ENCODE peak calls at places on chromosomes 13 and 19, in ten cellular contexts. S is cardiac muscle cell, O is PC-3, I is thoracic aorta, H is upper lobe of right lung, G is tibial nerve, U is pancreas, K is prostate gland, L is heart right ventricle, V is right lobe of liver. X is an unnamed sample.

GRCh38 chr13:36919206-36919832 is 719 bp downstream of the SMAD9 start:
- DNase-seq in K (peak; percentile 55), V (peak; percentile 34), S (peak; percentile 87), I (peak; percentile 5), L (peak; percentile 29), U (peak; percentile 23), O (peak; percentile 8), G (peak; percentile 40), H (peak; percentile 76), X (no peak)

GRCh38 chr13:32021785-32022184 is 9.8 kb upstream of the FRY start:
- DNase-seq in H (no peak), L (no peak), O (no peak), K (no peak), I (no peak), U (no peak), S (no peak), G (no peak), V (no peak), X (no peak)

GRCh38 chr13:106426909-106427308 is 108.6 kb downstream of the EFNB2 start:
- DNase-seq in K (no peak), O (no peak), U (no peak), H (no peak), G (no peak), S (no peak), V (no peak), I (no peak), L (no peak), X (no peak)

GRCh38 chr19:36257512-36257876 is 42.6 kb downstream of the ZNF146 start:
- DNase-seq in H (no peak), U (peak; percentile 45), G (no peak), L (no peak), V (no peak), S (no peak), K (no peak), O (no peak), I (no peak), X (no peak)

GRCh38 chr13:111225184-111225583 is 95.3 kb upstream of the TEX29 start:
- DNase-seq in G (no peak), L (no peak), V (no peak), O (no peak), I (no peak), S (no peak), H (no peak), U (no peak), K (no peak), X (no peak)

GRCh38 chr13:67143544-67144115 is 86.5 kb downstream of the PCDH9 start:
- DNase-seq in V (no peak), O (no peak), G (no peak), K (no peak), U (no peak), L (no peak), S (no peak), H (no peak), I (no peak), X (no peak)

GRCh38 chr13:114071441-114071840 is 61.0 kb downstream of the RASA3 start:
- DNase-seq in V (no peak), K (no peak), H (peak; percentile 49), L (no peak), I (no peak), U (no peak), G (no peak), O (no peak), S (no peak), X (no peak)

GRCh38 chr13:39781381-39781780 is 125.9 kb downstream of the COG6 start:
- DNase-seq in L (no peak), V (no peak), K (no peak), I (no peak), S (no peak), O (no peak), H (no peak), U (no peak), G (no peak), X (no peak)

GRCh38 chr19:47697863-47698609 is 15.2 kb upstream of the EHD2 start:
- DNase-seq in S (peak; percentile 80), H (peak; percentile 84), G (peak; percentile 56), K (peak; percentile 73), O (peak; percentile 83), V (peak; percentile 72), U (peak; percentile 72), L (peak; percentile 73), I (no peak), X (peak; percentile 66)

GRCh38 chr19:21483589-21484170 is 21.7 kb upstream of the ZNF429 start:
- DNase-seq in O (no peak), K (no peak), G (peak; percentile 20), U (peak; percentile 63), L (peak; percentile 16), I (no peak), H (peak; percentile 79), V (no peak), S (peak; percentile 37), X (no peak)

GRCh38 chr19:18906605-18907519 is 10.9 kb upstream of the CERS1 start:
- DNase-seq in O (no peak), G (no peak), L (no peak), U (peak; percentile 18), S (no peak), I (no peak), V (no peak), K (no peak), H (peak; percentile 60), X (no peak)

GRCh38 chr19:38425810-38426466 is at the start of gene RASGRP4:
- DNase-seq in G (no peak), I (no peak), H (peak; percentile 71), U (no peak), K (no peak), L (peak; percentile 16), S (no peak), O (no peak), V (peak; percentile 49), X (no peak)

GRCh38 chr13:80145291-80145690 is 195.6 kb downstream of the SPRY2 start:
- DNase-seq in H (no peak), V (no peak), I (no peak), S (no peak), O (no peak), K (no peak), G (no peak), U (no peak), L (no peak), X (no peak)

GRCh38 chr19:50324331-50324730 is 4.8 kb downstream of the KCNC3 start:
- DNase-seq in H (peak; percentile 51), I (no peak), K (no peak), U (no peak), V (no peak), L (no peak), G (no peak), O (no peak), S (no peak), X (no peak)

GRCh38 chr19:37551123-37551993 is 43.2 kb downstream of the ZNF571 start:
- DNase-seq in O (no peak), I (no peak), U (no peak), G (no peak), L (peak; percentile 47), H (no peak), V (peak; percentile 23), S (no peak), K (no peak), X (peak; percentile 61)

DNA sequence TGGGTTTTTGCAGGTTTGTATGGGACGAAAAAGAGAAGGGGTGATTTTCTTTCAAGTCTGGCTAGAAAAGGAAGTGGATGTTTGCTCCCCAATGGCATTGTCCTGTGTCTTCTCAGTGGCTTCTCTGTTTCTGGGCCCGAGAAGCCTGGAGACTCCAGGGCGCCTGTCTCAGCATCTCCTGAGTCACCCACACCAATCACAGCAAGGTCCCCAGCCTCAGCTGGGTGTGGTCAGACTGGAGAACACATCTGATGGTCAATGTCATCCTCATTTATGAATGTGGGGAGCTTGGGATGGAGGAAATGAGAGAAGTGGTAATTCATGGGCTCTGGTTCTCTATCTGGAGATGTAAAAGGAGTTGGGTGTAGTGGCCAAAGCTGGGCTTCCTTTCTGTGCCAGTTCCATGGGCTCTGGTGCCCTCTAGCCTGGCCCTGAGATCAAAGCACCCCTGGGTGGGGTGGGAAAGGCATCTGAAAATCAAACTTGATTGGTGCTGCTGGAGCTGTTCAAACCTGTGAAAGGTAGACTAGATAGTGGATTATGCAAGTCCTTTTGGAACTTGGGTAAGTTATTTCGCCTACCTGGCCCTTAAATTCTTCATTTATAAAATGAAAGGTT is 13.4 kb downstream of the RASL11A start:
- DNase-seq in H (no peak), O (peak; percentile 59), K (no peak), G (no peak), V (peak; percentile 34), S (no peak), L (no peak), I (no peak), U (no peak), X (no peak)
- TF ChIP-seq CTCF in H (peak; percentile 46), O (peak; percentile 66), K (no peak), G (peak; percentile 5), V (peak; percentile 32), S (peak; percentile 43), L (peak; percentile 38), I (peak; percentile 36), U (peak; percentile 11), X (peak; percentile 55)

DNA sequence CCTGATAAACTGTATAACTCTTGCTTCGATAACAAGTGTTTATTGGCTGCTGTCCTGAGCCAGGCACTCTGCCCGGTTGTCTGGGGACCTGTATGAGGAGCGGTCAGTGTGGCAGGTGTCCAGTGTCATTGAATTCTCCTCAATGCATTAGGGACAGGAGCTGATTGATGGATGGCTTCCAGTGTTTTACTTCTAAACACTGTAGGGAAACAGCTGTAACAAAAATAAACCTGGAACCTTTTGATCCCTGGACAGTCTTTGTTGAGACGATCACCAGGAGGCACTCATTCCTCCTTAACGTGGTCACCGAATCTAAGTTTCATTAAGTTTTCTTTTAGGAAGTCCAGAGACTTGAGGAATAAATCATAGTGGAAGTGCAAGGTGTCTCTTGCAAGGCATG is 17.9 kb downstream of the UBAC2 start:
- DNase-seq in G (no peak), L (peak; percentile 81), S (no peak), V (peak; percentile 88), K (no peak), H (no peak), O (no peak), I (no peak), U (peak; percentile 83), X (no peak)
- H3K27ac ChIP-seq in G (no peak overlapping the region), L (peak overlapping the region; percentile 71), S (peak overlapping the region; percentile 82), V (no peak overlapping the region), K (no peak overlapping the region), H (no peak overlapping the region), O (no peak overlapping the region), I (peak overlapping the region; percentile 42), U (no peak overlapping the region), X (no peak overlapping the region)

GRCh38 chr13:26784704-26785639 is 24.4 kb upstream of the GPR12 start:
- DNase-seq in S (no peak), O (no peak), K (no peak), L (no peak), G (peak; percentile 13), V (no peak), H (no peak), U (no peak), I (no peak), X (no peak)
- H3K4me3 ChIP-seq in S (no peak overlapping the region), O (no peak overlapping the region), K (no peak overlapping the region), L (no peak overlapping the region), G (no peak overlapping the region), V (no peak overlapping the region), H (no peak overlapping the region), U (no peak overlapping the region), I (peak overlapping the region; percentile 42), X (no peak overlapping the region)

DNA sequence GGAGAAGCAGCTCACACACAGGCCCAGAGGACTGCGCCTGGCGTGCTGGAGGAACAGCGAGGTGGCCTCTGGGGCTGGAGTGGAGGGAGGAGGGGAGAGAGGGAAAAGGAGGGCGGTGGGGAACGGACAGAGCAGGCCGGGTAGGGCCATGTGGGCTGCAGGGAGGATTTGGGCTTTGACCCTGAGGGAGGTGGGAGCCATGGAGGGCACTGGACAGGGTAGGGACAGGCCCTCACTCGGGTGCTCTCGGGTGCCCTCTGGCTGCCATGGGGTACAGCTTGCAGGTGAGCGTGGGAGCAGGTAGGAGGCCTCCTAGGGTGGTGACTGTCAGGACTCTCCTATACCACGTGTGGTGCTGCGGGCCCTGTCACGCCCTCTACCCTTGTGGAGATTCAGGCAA is 22.8 kb downstream of the PLIN4 start:
- DNase-seq in U (peak; percentile 35), O (no peak), L (no peak), K (no peak), S (no peak), H (no peak), V (no peak), G (no peak), I (no peak), X (no peak)
- TF ChIP-seq CTCF in U (no peak), O (peak; percentile 46), L (no peak), K (peak; percentile 13), S (no peak), H (peak; percentile 6), V (peak; percentile 24), G (no peak), I (no peak), X (no peak)

X was measured in brain microvascular endothelial cell.